ENCODE peak calls at places on chromosomes 1 and 21, in nine cellular contexts. One of them, this sample, is unnamed.

GRCh38 chr1:160546942-160547341 is 23.9 kb upstream of the SLAMF6 start:
- ATAC-seq in natural killer cell: peak
- ATAC-seq in HCT116: no peak
- ATAC-seq in GM12878: no peak
- ATAC-seq in HepG2: no peak
- ATAC-seq in lung: peak
- ATAC-seq in left lung: peak
- ATAC-seq in DND-41: no peak
- ATAC-seq in A549: no peak
- ATAC-seq in this sample: peak

GRCh38 chr1:236207121-236207520 is 64.8 kb downstream of the GPR137B start:
- ATAC-seq in A549: no peak
- ATAC-seq in DND-41: no peak
- ATAC-seq in lung: no peak
- ATAC-seq in natural killer cell: no peak
- ATAC-seq in HCT116: no peak
- ATAC-seq in HepG2: no peak
- ATAC-seq in GM12878: no peak
- ATAC-seq in left lung: peak
- ATAC-seq in this sample: peak

GRCh38 chr1:171206956-171207355 is 21.9 kb downstream of the FMO2 start:
- ATAC-seq in A549: no peak
- ATAC-seq in DND-41: no peak
- ATAC-seq in GM12878: no peak
- ATAC-seq in lung: no peak
- ATAC-seq in left lung: no peak
- ATAC-seq in natural killer cell: no peak
- ATAC-seq in HepG2: no peak
- ATAC-seq in HCT116: no peak
- ATAC-seq in this sample: peak

GRCh38 chr1:2506007-2506860 is 20.2 kb downstream of the PANK4 start:
- ATAC-seq in A549: peak
- ATAC-seq in HepG2: peak
- ATAC-seq in GM12878: no peak
- ATAC-seq in lung: no peak
- ATAC-seq in natural killer cell: no peak
- ATAC-seq in HCT116: peak
- ATAC-seq in DND-41: peak
- ATAC-seq in left lung: no peak
- ATAC-seq in this sample: no peak

GRCh38 chr1:237342730-237343129 is 300.7 kb downstream of the RYR2 start:
- ATAC-seq in lung: no peak
- ATAC-seq in HepG2: no peak
- ATAC-seq in left lung: no peak
- ATAC-seq in natural killer cell: no peak
- ATAC-seq in GM12878: no peak
- ATAC-seq in DND-41: no peak
- ATAC-seq in HCT116: no peak
- ATAC-seq in A549: no peak
- ATAC-seq in this sample: no peak

GRCh38 chr1:59107916-59108315 is 189.0 kb upstream of the FGGY start:
- ATAC-seq in HCT116: no peak
- ATAC-seq in DND-41: no peak
- ATAC-seq in left lung: no peak
- ATAC-seq in GM12878: no peak
- ATAC-seq in natural killer cell: no peak
- ATAC-seq in A549: no peak
- ATAC-seq in HepG2: no peak
- ATAC-seq in lung: no peak
- ATAC-seq in this sample: no peak

GRCh38 chr1:203462878-203463277 is 12.7 kb upstream of the PRELP start:
- ATAC-seq in A549: peak
- ATAC-seq in left lung: peak
- ATAC-seq in HCT116: no peak
- ATAC-seq in HepG2: no peak
- ATAC-seq in GM12878: no peak
- ATAC-seq in natural killer cell: no peak
- ATAC-seq in DND-41: no peak
- ATAC-seq in lung: peak
- ATAC-seq in this sample: peak

GRCh38 chr1:220241072-220241663 is 31.1 kb downstream of the RAB3GAP2 start:
- ATAC-seq in HepG2: no peak
- ATAC-seq in DND-41: no peak
- ATAC-seq in GM12878: no peak
- ATAC-seq in left lung: no peak
- ATAC-seq in HCT116: no peak
- ATAC-seq in lung: no peak
- ATAC-seq in A549: no peak
- ATAC-seq in natural killer cell: no peak
- ATAC-seq in this sample: no peak

GRCh38 chr1:194829492-194829891 is 1643.1 kb upstream of the B3GALT2 start:
- ATAC-seq in natural killer cell: no peak
- ATAC-seq in GM12878: no peak
- ATAC-seq in lung: no peak
- ATAC-seq in DND-41: no peak
- ATAC-seq in A549: no peak
- ATAC-seq in HCT116: no peak
- ATAC-seq in HepG2: no peak
- ATAC-seq in left lung: no peak
- ATAC-seq in this sample: no peak

GRCh38 chr1:206924549-206925115 is 2.9 kb upstream of the FCMR start:
- ATAC-seq in HCT116: no peak
- ATAC-seq in lung: no peak
- ATAC-seq in GM12878: peak
- ATAC-seq in left lung: no peak
- ATAC-seq in natural killer cell: peak
- ATAC-seq in HepG2: peak
- ATAC-seq in DND-41: no peak
- ATAC-seq in A549: peak
- ATAC-seq in this sample: no peak

GRCh38 chr21:40191196-40191595 is 324.0 kb downstream of the PCP4 start:
- ATAC-seq in HCT116: no peak
- ATAC-seq in lung: no peak
- ATAC-seq in DND-41: no peak
- ATAC-seq in natural killer cell: no peak
- ATAC-seq in GM12878: no peak
- ATAC-seq in A549: no peak
- ATAC-seq in HepG2: no peak
- ATAC-seq in left lung: no peak
- ATAC-seq in this sample: no peak

GRCh38 chr1:165124772-165125171 is 231.7 kb downstream of the LMX1A start:
- ATAC-seq in HCT116: no peak
- ATAC-seq in left lung: no peak
- ATAC-seq in A549: no peak
- ATAC-seq in HepG2: no peak
- ATAC-seq in GM12878: no peak
- ATAC-seq in DND-41: no peak
- ATAC-seq in natural killer cell: no peak
- ATAC-seq in lung: no peak
- ATAC-seq in this sample: no peak

GRCh38 chr21:41316641-41317392 is at the start of gene FAM3B:
- ATAC-seq in DND-41: no peak
- ATAC-seq in A549: no peak
- ATAC-seq in natural killer cell: no peak
- ATAC-seq in HepG2: peak
- ATAC-seq in lung: peak
- ATAC-seq in left lung: peak
- ATAC-seq in HCT116: no peak
- ATAC-seq in GM12878: no peak
- ATAC-seq in this sample: peak

GRCh38 chr1:49200738-49201137 is 424.0 kb upstream of the BEND5 start:
- ATAC-seq in natural killer cell: no peak
- ATAC-seq in GM12878: no peak
- ATAC-seq in HCT116: no peak
- ATAC-seq in left lung: no peak
- ATAC-seq in HepG2: no peak
- ATAC-seq in DND-41: no peak
- ATAC-seq in A549: no peak
- ATAC-seq in lung: no peak
- ATAC-seq in this sample: no peak

GRCh38 chr21:43684424-43684823 is 25.1 kb downstream of the RRP1B start:
- ATAC-seq in HCT116: no peak
- ATAC-seq in A549: no peak
- ATAC-seq in DND-41: no peak
- ATAC-seq in lung: no peak
- ATAC-seq in GM12878: no peak
- ATAC-seq in natural killer cell: no peak
- ATAC-seq in left lung: peak
- ATAC-seq in HepG2: no peak
- ATAC-seq in this sample: peak

GRCh38 chr1:158819461-158820443 is 11.4 kb upstream of the MNDA start:
- ATAC-seq in A549: no peak
- ATAC-seq in GM12878: peak
- ATAC-seq in HCT116: no peak
- ATAC-seq in lung: peak
- ATAC-seq in left lung: peak
- ATAC-seq in DND-41: peak
- ATAC-seq in HepG2: no peak
- ATAC-seq in natural killer cell: peak
- ATAC-seq in this sample: no peak

GRCh38 chr1:16979475-16980327 is 719 bp downstream of the MFAP2 start:
- ATAC-seq in A549: no peak
- ATAC-seq in HepG2: no peak
- ATAC-seq in DND-41: no peak
- ATAC-seq in lung: no peak
- ATAC-seq in left lung: peak
- ATAC-seq in GM12878: no peak
- ATAC-seq in HCT116: peak
- ATAC-seq in natural killer cell: no peak
- ATAC-seq in this sample: no peak

GRCh38 chr1:66556161-66556611 is 22.2 kb downstream of the SGIP1 start:
- ATAC-seq in GM12878: no peak
- ATAC-seq in left lung: no peak
- ATAC-seq in A549: no peak
- ATAC-seq in HepG2: no peak
- ATAC-seq in HCT116: no peak
- ATAC-seq in natural killer cell: no peak
- ATAC-seq in lung: no peak
- ATAC-seq in DND-41: no peak
- ATAC-seq in this sample: no peak

GRCh38 chr1:42311138-42311537 is 23.9 kb downstream of the FOXJ3 start:
- ATAC-seq in natural killer cell: no peak
- ATAC-seq in left lung: no peak
- ATAC-seq in lung: no peak
- ATAC-seq in DND-41: no peak
- ATAC-seq in A549: no peak
- ATAC-seq in HepG2: no peak
- ATAC-seq in GM12878: no peak
- ATAC-seq in HCT116: no peak
- ATAC-seq in this sample: no peak

GRCh38 chr21:42389449-42389835 is 6.4 kb downstream of the TMPRSS3 start:
- ATAC-seq in natural killer cell: no peak
- ATAC-seq in left lung: peak
- ATAC-seq in HepG2: peak
- ATAC-seq in HCT116: no peak
- ATAC-seq in lung: no peak
- ATAC-seq in A549: no peak
- ATAC-seq in DND-41: no peak
- ATAC-seq in GM12878: no peak
- ATAC-seq in this sample: no peak

DNA sequence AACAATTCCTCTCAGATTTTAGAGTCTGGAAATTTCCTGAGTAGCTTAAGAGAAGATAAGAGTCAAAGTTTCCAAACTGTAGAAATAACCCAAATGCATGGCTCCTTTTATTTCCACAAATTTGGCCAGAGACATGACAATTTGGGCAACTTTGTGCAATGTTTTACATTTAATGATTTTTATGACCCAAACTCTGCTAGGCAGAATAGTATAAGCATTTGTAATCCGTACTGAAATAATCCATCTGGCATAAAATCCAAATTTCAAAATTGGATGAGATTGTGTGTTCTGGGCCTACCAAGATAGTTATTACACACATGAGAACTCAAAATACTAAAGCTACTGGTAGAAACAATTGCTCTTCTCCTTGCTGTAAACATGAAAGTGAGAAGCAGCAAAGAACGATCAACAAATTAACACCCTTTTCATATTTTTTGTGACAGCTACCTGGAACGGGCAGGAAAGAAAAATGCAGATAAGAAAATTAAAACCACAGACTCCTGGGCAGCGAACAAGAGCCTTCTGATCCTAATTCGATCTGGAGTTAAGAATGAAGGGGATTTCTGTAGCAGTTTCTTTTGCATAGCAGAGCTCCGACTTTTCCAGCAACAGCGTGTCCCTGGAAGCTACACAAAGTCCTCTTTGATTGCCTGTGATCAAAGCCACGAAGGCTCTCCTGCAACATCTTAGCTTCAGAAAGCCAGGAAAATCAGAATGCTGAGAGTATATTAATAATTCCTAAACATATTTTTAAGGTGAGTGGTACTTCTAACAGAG is 191.2 kb downstream of the GRIK1 start:
- ATAC-seq in A549: no peak
- ATAC-seq in HCT116: no peak
- ATAC-seq in natural killer cell: no peak
- ATAC-seq in HepG2: no peak
- ATAC-seq in left lung: no peak
- ATAC-seq in lung: no peak
- ATAC-seq in DND-41: no peak
- ATAC-seq in GM12878: no peak
- ATAC-seq in this sample: peak
- TF ChIP-seq CTCF in A549: no peak
- TF ChIP-seq CTCF in HCT116: no peak
- TF ChIP-seq CTCF in natural killer cell: no peak
- TF ChIP-seq CTCF in HepG2: no peak
- TF ChIP-seq CTCF in left lung: no peak
- TF ChIP-seq CTCF in lung: no peak
- TF ChIP-seq CTCF in DND-41: no peak
- TF ChIP-seq CTCF in GM12878: no peak
- TF ChIP-seq CTCF in this sample: no peak

GRCh38 chr1:212261361-212261929 is 23.8 kb upstream of the PPP2R5A start:
- ATAC-seq in GM12878: no peak
- ATAC-seq in DND-41: no peak
- ATAC-seq in natural killer cell: no peak
- ATAC-seq in lung: no peak
- ATAC-seq in HepG2: peak
- ATAC-seq in A549: peak
- ATAC-seq in HCT116: peak
- ATAC-seq in left lung: no peak
- ATAC-seq in this sample: no peak
- TF ChIP-seq CTCF in GM12878: no peak
- TF ChIP-seq CTCF in DND-41: no peak
- TF ChIP-seq CTCF in natural killer cell: no peak
- TF ChIP-seq CTCF in lung: no peak
- TF ChIP-seq CTCF in HepG2: no peak
- TF ChIP-seq CTCF in A549: no peak
- TF ChIP-seq CTCF in HCT116: no peak
- TF ChIP-seq CTCF in left lung: no peak
- TF ChIP-seq CTCF in this sample: no peak

GRCh38 chr1:22364764-22365163 is 86.9 kb upstream of the ZBTB40 start:
- ATAC-seq in lung: no peak
- ATAC-seq in HCT116: peak
- ATAC-seq in GM12878: no peak
- ATAC-seq in HepG2: peak
- ATAC-seq in left lung: peak
- ATAC-seq in DND-41: no peak
- ATAC-seq in A549: peak
- ATAC-seq in natural killer cell: no peak
- ATAC-seq in this sample: no peak
- TF ChIP-seq CTCF in lung: no peak
- TF ChIP-seq CTCF in HCT116: no peak
- TF ChIP-seq CTCF in GM12878: no peak
- TF ChIP-seq CTCF in HepG2: peak
- TF ChIP-seq CTCF in left lung: no peak
- TF ChIP-seq CTCF in DND-41: no peak
- TF ChIP-seq CTCF in A549: no peak
- TF ChIP-seq CTCF in natural killer cell: no peak
- TF ChIP-seq CTCF in this sample: no peak

GRCh38 chr1:226201029-226201593 is 14.6 kb upstream of the ACBD3 start:
- ATAC-seq in natural killer cell: no peak
- ATAC-seq in lung: no peak
- ATAC-seq in left lung: peak
- ATAC-seq in A549: peak
- ATAC-seq in DND-41: no peak
- ATAC-seq in HepG2: peak
- ATAC-seq in GM12878: peak
- ATAC-seq in HCT116: peak
- ATAC-seq in this sample: no peak
- TF ChIP-seq CTCF in natural killer cell: no peak
- TF ChIP-seq CTCF in lung: no peak
- TF ChIP-seq CTCF in left lung: no peak
- TF ChIP-seq CTCF in A549: no peak
- TF ChIP-seq CTCF in DND-41: peak
- TF ChIP-seq CTCF in HepG2: peak
- TF ChIP-seq CTCF in GM12878: peak
- TF ChIP-seq CTCF in HCT116: peak
- TF ChIP-seq CTCF in this sample: no peak

This sample was measured in gastroesophageal sphincter.